ENCODE peak calls at places on chromosomes 7 and 10, in seven cellular contexts. P is nucleus accumbens, O is cardiac muscle cell, N is head of caudate nucleus, A is stomach, D is ELF-1, R is foreskin fibroblast. E is an unnamed sample.

GRCh38 chr7:137276194-137276593 is 67.3 kb downstream of the PTN start:
- DNase-seq in D (no peak), P (no peak), R (no peak), A (no peak), O (no peak), N (no peak), E (no peak)

GRCh38 chr10:89064764-89065163 is 74.2 kb downstream of the FAS start:
- DNase-seq in P (no peak), R (peak; percentile 73), O (peak; percentile 65), A (no peak), D (no peak), N (no peak), E (no peak)

GRCh38 chr10:115996031-115996430 is 277.0 kb downstream of the GFRA1 start:
- DNase-seq in N (no peak), R (no peak), O (no peak), A (no peak), D (peak; percentile 50), P (no peak), E (no peak)

GRCh38 chr7:87152897-87153641 is 816 bp downstream of the DMTF1 start:
- DNase-seq in D (no peak), O (peak; percentile 38), R (no peak), N (peak; percentile 45), A (peak; percentile 33), P (no peak), E (no peak)

GRCh38 chr10:104492349-104492940 is 138.8 kb downstream of the CFAP58 start:
- DNase-seq in A (no peak), R (no peak), O (no peak), D (no peak), P (peak; percentile 62), N (no peak), E (no peak)

GRCh38 chr10:11463111-11463510 is 148.3 kb downstream of the USP6NL start:
- DNase-seq in N (no peak), O (no peak), A (no peak), D (no peak), P (no peak), R (no peak), E (no peak)

GRCh38 chr7:21368317-21368716 is 59.6 kb upstream of the SP4 start:
- DNase-seq in P (no peak), A (no peak), R (no peak), D (no peak), O (no peak), N (no peak), E (no peak)

GRCh38 chr7:24708244-24708643 is 49.0 kb downstream of the GSDME start:
- DNase-seq in A (no peak), D (no peak), R (no peak), O (no peak), P (no peak), N (no peak), E (no peak)

GRCh38 chr7:139871276-139871675 is 42.2 kb downstream of the TBXAS1 start:
- DNase-seq in P (no peak), A (no peak), N (no peak), O (peak; percentile 71), R (peak; percentile 46), D (no peak), E (no peak)

GRCh38 chr7:152054377-152055230 is 29.1 kb downstream of the GALNT11 start:
- DNase-seq in R (peak; percentile 77), A (no peak), N (no peak), D (no peak), P (no peak), O (peak; percentile 85), E (no peak)

GRCh38 chr7:108824840-108825540 is 255.3 kb downstream of the DNAJB9 start:
- DNase-seq in D (no peak), O (peak; percentile 89), N (no peak), A (no peak), R (peak; percentile 28), P (no peak), E (peak; percentile 19)

GRCh38 chr10:114821915-114822770 is 563 bp downstream of the FHIP2A start:
- DNase-seq in O (peak; percentile 62), A (peak; percentile 46), R (no peak), N (peak; percentile 28), D (peak; percentile 67), P (no peak), E (no peak)

GRCh38 chr10:24920907-24921881 is 31.2 kb downstream of the PRTFDC1 start:
- DNase-seq in R (peak; percentile 97), N (peak; percentile 51), A (no peak), P (peak; percentile 40), D (peak; percentile 35), O (peak; percentile 95), E (peak; percentile 33)